ENCODE peak calls at places on chromosomes 6 and 20, in four cellular contexts. Z is PC-3, T is PC-9, X is astrocyte. J is an unnamed sample.

GRCh38 chr6:134240664-134241431 is 77.1 kb downstream of the SGK1 start:
- DNase-seq in T (no peak), X (no peak), Z (no peak), J (no peak)

GRCh38 chr6:34360556-34360955 is 31.9 kb downstream of the NUDT3 start:
- DNase-seq in X (peak; percentile 84), T (no peak), Z (no peak), J (no peak)

GRCh38 chr6:113901482-113901881 is 44.3 kb downstream of the MARCKS start:
- DNase-seq in X (peak; percentile 70), T (no peak), Z (no peak), J (no peak)

GRCh38 chr6:108937170-108937569 is 88.9 kb downstream of the ARMC2 start:
- DNase-seq in T (no peak), Z (peak; percentile 34), X (no peak), J (no peak)

GRCh38 chr6:82397962-82398692 is 34.5 kb downstream of the TPBG start:
- DNase-seq in T (peak; percentile 82), X (peak; percentile 85), Z (peak; percentile 84), J (no peak)

GRCh38 chr6:1379026-1379809 is 10.2 kb upstream of the FOXF2 start:
- DNase-seq in X (no peak), T (no peak), Z (no peak), J (no peak)

GRCh38 chr6:142637624-142638023 is 307.4 kb downstream of the HIVEP2 start:
- DNase-seq in T (no peak), X (peak; percentile 18), Z (no peak), J (no peak)

GRCh38 chr6:43949451-43950110 is 177.7 kb downstream of the MRPL14 start:
- DNase-seq in T (no peak), Z (no peak), X (peak; percentile 23), J (no peak)

DNA sequence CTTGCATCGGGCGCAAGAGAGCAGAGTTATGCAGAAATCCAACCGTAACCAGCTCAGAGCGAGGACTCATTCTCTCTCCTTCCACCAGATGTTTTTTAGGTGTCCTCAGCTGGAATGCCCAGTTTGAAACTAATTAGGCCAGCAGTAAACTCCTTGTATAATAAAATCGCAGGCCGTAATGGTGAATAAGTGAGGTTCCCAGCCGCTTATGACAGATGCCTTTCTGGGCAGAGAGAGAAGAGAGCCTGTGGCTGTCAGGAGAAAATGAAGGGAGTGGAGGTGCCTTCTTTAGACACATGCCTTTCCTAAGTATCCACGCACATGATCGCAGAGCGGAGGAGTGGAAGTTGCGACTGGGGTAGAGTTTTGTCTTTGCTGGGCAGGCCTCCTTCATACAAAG is 2.8 kb downstream of the EYA2 start:
- DNase-seq in T (no peak), Z (no peak), X (no peak), J (no peak)
- TF ChIP-seq EZH2 in T (no peak), Z (no peak), X (no peak), J (peak; percentile 52)

DNA sequence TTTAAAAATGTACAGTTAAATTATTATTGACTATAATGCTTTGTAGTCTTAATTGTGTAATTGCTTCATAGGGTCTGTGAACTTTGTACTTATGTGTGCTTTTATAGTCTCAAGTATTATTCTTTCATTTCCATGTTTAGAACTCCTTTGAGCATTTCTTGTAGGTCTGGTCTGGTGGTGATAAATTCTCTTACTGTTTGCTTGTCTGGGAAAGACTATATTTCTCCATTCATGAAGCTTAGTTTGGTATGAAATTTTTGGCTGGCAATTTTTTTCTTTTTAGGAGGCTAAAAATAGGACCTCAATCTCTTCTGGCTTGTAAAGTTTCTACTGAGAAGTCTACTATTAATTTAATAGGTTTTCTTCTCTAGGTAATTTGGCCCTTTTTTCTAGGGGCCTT is 67.4 kb downstream of the CCDC170 start:
- DNase-seq in Z (no peak), X (no peak), T (no peak), J (no peak)
- H3K9me3 ChIP-seq in Z (no peaks in the 10 kb centered on the region), X (no peaks in the 10 kb centered on the region), T (peaks cover 9% of the 10 kb centered on the region), J (peaks cover 22% of the 10 kb centered on the region)

GRCh38 chr6:33192671-33193602 is 670 bp upstream of the COL11A2 start:
- DNase-seq in Z (no peak), T (no peak), X (no peak), J (no peak)
- TF ChIP-seq EZH2 in Z (no peak), T (no peak), X (peak; percentile 58), J (no peak)

GRCh38 chr6:168417660-168418059 is 23.3 kb upstream of the SMOC2 start:
- DNase-seq in Z (no peak), X (no peak), T (no peak), J (no peak)

GRCh38 chr6:168416531-168416930 is 24.5 kb upstream of the SMOC2 start:
- DNase-seq in T (no peak), X (no peak), Z (no peak), J (no peak)

GRCh38 chr6:168415993-168416530 is 24.9 kb upstream of the SMOC2 start:
- DNase-seq in Z (no peak), X (no peak), T (no peak), J (no peak)

GRCh38 chr6:168418151-168418551 is 22.8 kb upstream of the SMOC2 start:
- DNase-seq in X (no peak), T (no peak), Z (no peak), J (no peak)

GRCh38 chr6:168417158-168417557 is 23.8 kb upstream of the SMOC2 start:
- DNase-seq in X (no peak), Z (no peak), T (no peak), J (no peak)
- H3K9me3 ChIP-seq in X (no peaks in the 10 kb centered on the region), Z (no peaks in the 10 kb centered on the region), T (no peaks in the 10 kb centered on the region), J (no peaks in the 10 kb centered on the region)

GRCh38 chr6:168179702-168180382 is 100.8 kb upstream of the FRMD1 start:
- DNase-seq in X (no peak), Z (no peak), T (no peak), J (no peak)
- TF ChIP-seq EZH2 in X (no peak), Z (no peak), T (no peak), J (no peak)